ENCODE peak calls at places on chromosomes 16 and 17, in ten cellular contexts. H is right atrium auricular region; B is left lung; G is effector memory CD4-positive, alpha-beta T cell; F is Panc1; C is CD8-positive, alpha-beta T cell; X is PC-9; W is cardiac muscle cell; V is SJCRH30; M is stomach. U is an unnamed sample.

GRCh38 chr17:17153071-17153470 is 53.1 kb downstream of the PLD6 start:
- DNase-seq in H (no peak), F (no peak), W (no peak), C (no peak), X (no peak), V (no peak), G (no peak), B (peak), M (no peak), U (no peak)

GRCh38 chr17:77420804-77421634 is 280.2 kb downstream of the SEC14L1 start:
- DNase-seq in M (no peak), H (no peak), V (peak), X (no peak), C (peak), F (no peak), W (peak), G (peak), B (no peak), U (no peak)

GRCh38 chr16:19696312-19696711 is 21.7 kb downstream of the KNOP1 start:
- DNase-seq in X (peak), B (no peak), G (peak), V (peak), C (peak), H (peak), F (peak), W (peak), M (peak), U (peak)

GRCh38 chr17:45722161-45722560 is 62.0 kb upstream of the CRHR1 start:
- DNase-seq in G (no peak), X (peak), F (no peak), M (no peak), V (peak), W (peak), C (no peak), B (no peak), H (no peak), U (no peak)

GRCh38 chr17:45857977-45858708 is 13.5 kb downstream of the SPPL2C start:
- DNase-seq in G (no peak), H (no peak), C (no peak), F (no peak), W (peak), B (no peak), X (no peak), V (peak), M (no peak), U (no peak)

GRCh38 chr16:54347961-54348360 is 61.4 kb upstream of the IRX3 start:
- DNase-seq in V (no peak), F (no peak), X (peak), C (no peak), H (no peak), M (no peak), B (no peak), G (no peak), W (no peak), U (no peak)

GRCh38 chr17:36934144-36934758 is 3.0 kb upstream of the LHX1 start:
- DNase-seq in V (peak), X (no peak), W (no peak), G (no peak), C (no peak), B (no peak), H (no peak), M (no peak), F (no peak), U (no peak)

GRCh38 chr17:7217113-7217987 is 2.3 kb downstream of the DLG4 start:
- DNase-seq in G (no peak), M (peak), X (no peak), H (no peak), F (no peak), B (no peak), C (no peak), V (peak), W (peak), U (peak)

GRCh38 chr16:79651363-79651762 is 50.8 kb upstream of the MAF start:
- DNase-seq in G (no peak), X (no peak), C (no peak), B (peak), H (peak), W (peak), M (peak), V (peak), F (no peak), U (no peak)

GRCh38 chr16:11310997-11311561 is 29.9 kb upstream of the PRM1 start:
- DNase-seq in B (no peak), H (no peak), C (peak), V (no peak), X (no peak), G (no peak), F (no peak), W (no peak), M (no peak), U (no peak)

GRCh38 chr17:50687200-50688066 is 20.3 kb downstream of the ANKRD40 start:
- DNase-seq in M (no peak), F (no peak), H (no peak), C (no peak), X (no peak), G (no peak), V (peak), W (peak), B (no peak), U (no peak)
- H3K27ac ChIP-seq in M (peak), F (peak), H (peak), C (no peak), X (no peak), G (no peak), V (no peak), W (no peak), B (no peak), U (no peak)

GRCh38 chr16:15647615-15648014 is 2.4 kb upstream of the NDE1 start:
- DNase-seq in B (no peak), X (no peak), W (no peak), V (no peak), M (no peak), H (no peak), F (no peak), G (no peak), C (no peak), U (no peak)

GRCh38 chr16:15641753-15642556 is 999 bp downstream of the MARF1 start:
- DNase-seq in C (no peak), W (no peak), G (no peak), V (peak), B (no peak), H (no peak), M (no peak), X (no peak), F (no peak), U (no peak)

GRCh38 chr16:15642557-15643452 is at the start of gene MARF1:
- DNase-seq in X (peak), C (peak), G (peak), W (peak), V (peak), F (no peak), H (peak), M (peak), B (peak), U (peak)

GRCh38 chr16:15643453-15644305 is 725 bp upstream of the MARF1 start:
- DNase-seq in B (no peak), H (no peak), C (peak), M (no peak), G (no peak), W (peak), F (peak), V (no peak), X (peak), U (no peak)

DNA sequence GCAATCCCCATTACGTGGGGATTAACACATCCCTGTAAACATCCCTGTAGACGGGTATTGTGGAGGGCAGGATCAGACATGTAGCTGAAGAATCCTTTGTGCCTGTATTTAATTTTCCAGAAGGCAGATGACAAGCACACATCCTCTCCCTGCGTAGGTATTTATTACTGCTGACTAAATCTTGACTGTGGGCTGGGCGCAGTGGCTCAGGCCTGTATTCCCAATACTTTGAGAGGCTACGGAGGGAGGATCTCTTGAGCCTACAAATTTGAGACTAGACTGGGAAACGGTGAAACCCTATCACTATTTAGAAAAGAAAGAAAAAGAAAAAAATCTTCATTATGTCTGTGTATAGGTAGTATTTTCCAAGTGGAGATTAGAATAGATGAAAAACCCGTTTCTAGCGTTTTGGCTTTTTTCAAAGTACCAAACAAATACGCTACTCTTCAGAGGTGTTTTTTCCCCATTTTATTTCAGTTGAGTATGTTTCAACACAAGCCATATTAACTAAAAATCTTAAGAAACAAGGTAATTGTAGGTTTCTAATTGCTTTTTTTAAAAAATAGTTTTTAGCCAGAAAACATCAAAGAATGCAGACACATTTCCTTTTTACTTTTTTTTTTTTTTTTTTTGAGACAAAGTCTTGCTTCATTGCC is 1.5 kb upstream of the MARF1 start:
- DNase-seq in X (no peak), F (no peak), B (no peak), M (no peak), V (peak), W (no peak), G (no peak), C (no peak), H (no peak), U (no peak)
- H3K4me3 ChIP-seq in X (peak), F (peak), B (no peak), M (no peak), V (peak), W (no peak), G (no peak), C (no peak), H (no peak), U (no peak)

GRCh38 chr17:4587195-4587594 is 2.9 kb downstream of the SMTNL2 start:
- DNase-seq in X (no peak), G (no peak), B (no peak), C (no peak), V (no peak), W (no peak), F (no peak), H (no peak), M (no peak), U (no peak)
- H3K27ac ChIP-seq in X (no peak), G (no peak), B (no peak), C (no peak), V (no peak), W (peak), F (no peak), H (peak), M (no peak), U (no peak)

GRCh38 chr16:81585785-81586184 is 141.2 kb downstream of the CMIP start:
- DNase-seq in B (no peak), C (no peak), X (peak), W (no peak), G (no peak), F (no peak), H (no peak), V (no peak), M (no peak), U (no peak)

GRCh38 chr16:81586976-81587625 is 142.5 kb downstream of the CMIP start:
- DNase-seq in W (no peak), G (no peak), M (no peak), F (no peak), V (no peak), C (no peak), B (no peak), H (no peak), X (peak), U (no peak)

GRCh38 chr16:81586421-81586820 is 141.8 kb downstream of the CMIP start:
- DNase-seq in C (no peak), F (no peak), V (no peak), M (no peak), H (no peak), G (no peak), W (no peak), X (peak), B (no peak), U (no peak)

GRCh38 chr16:81588326-81589081 is 143.9 kb downstream of the CMIP start:
- DNase-seq in H (no peak), M (no peak), F (no peak), C (no peak), X (peak), G (no peak), V (no peak), B (no peak), W (no peak), U (no peak)

GRCh38 chr16:81587626-81588160 is 143.1 kb downstream of the CMIP start:
- DNase-seq in W (no peak), G (no peak), H (no peak), M (no peak), X (peak), C (no peak), F (no peak), B (no peak), V (no peak), U (no peak)
- H3K4me3 ChIP-seq in W (no peak), G (no peak), H (no peak), M (no peak), X (no peak), C (no peak), F (no peak), B (no peak), V (no peak), U (no peak)

GRCh38 chr16:70679653-70680494 is 6.0 kb downstream of the MTSS2 start:
- DNase-seq in M (no peak), F (no peak), X (no peak), V (no peak), G (no peak), C (no peak), B (peak), W (peak), H (no peak), U (no peak)

GRCh38 chr16:70682239-70683145 is 3.4 kb downstream of the MTSS2 start:
- DNase-seq in M (no peak), C (no peak), F (no peak), G (no peak), H (no peak), B (peak), V (no peak), X (no peak), W (no peak), U (no peak)

GRCh38 chr16:70680495-70681381 is 5.1 kb downstream of the MTSS2 start:
- DNase-seq in B (peak), F (no peak), W (no peak), M (no peak), V (no peak), C (no peak), X (no peak), H (no peak), G (no peak), U (no peak)

GRCh38 chr16:70683146-70683944 is 2.5 kb downstream of the MTSS2 start:
- DNase-seq in M (no peak), X (no peak), H (no peak), V (no peak), G (no peak), F (no peak), W (no peak), B (peak), C (no peak), U (no peak)

GRCh38 chr16:70681382-70682238 is 4.2 kb downstream of the MTSS2 start:
- DNase-seq in V (no peak), B (peak), W (no peak), F (no peak), H (no peak), M (no peak), X (no peak), C (no peak), G (no peak), U (peak)
- H3K27ac ChIP-seq in V (no peak), B (peak), W (no peak), F (peak), H (peak), M (peak), X (no peak), C (no peak), G (no peak), U (peak)

GRCh38 chr17:71327376-71328059 is 793.3 kb upstream of the SOX9 start:
- DNase-seq in C (no peak), W (peak), F (no peak), B (no peak), V (no peak), X (no peak), G (no peak), H (no peak), M (no peak), U (no peak)
- H3K4me3 ChIP-seq in C (no peak), W (no peak), F (no peak), B (no peak), V (no peak), X (no peak), G (no peak), H (no peak), M (no peak), U (no peak)

DNA sequence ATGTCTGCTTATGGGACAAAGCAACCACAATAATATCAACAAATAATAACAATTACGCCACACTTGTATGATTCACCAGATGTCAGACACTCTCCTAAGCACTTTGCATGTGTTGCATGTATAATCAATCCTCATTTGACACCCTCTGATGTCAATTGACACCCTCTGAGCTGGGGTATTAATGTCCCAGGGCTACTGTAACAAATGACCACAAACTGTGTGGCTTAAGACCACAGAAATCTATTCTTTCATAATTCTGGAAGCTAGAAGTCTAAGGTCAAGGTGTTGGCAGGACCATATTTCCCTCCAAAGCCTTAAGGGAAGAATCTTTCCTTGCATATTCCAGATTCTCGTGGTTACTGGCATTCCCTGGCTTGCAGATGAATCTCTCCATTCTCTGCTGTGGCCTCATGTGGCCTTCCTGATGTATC is 112.7 kb downstream of the NPIPB5 start:
- DNase-seq in W (peak), H (no peak), X (peak), V (no peak), F (no peak), G (no peak), M (no peak), B (no peak), C (no peak), U (no peak)
- H3K27ac ChIP-seq in W (no peak), H (no peak), X (no peak), V (no peak), F (no peak), G (no peak), M (no peak), B (no peak), C (no peak), U (no peak)

GRCh38 chr17:75430159-75430748 is 24.8 kb upstream of the GRB2 start:
- DNase-seq in H (no peak), X (no peak), W (peak), G (no peak), M (no peak), C (no peak), B (no peak), V (peak), F (no peak), U (no peak)
- H3K4me3 ChIP-seq in H (no peak), X (no peak), W (no peak), G (no peak), M (no peak), C (no peak), B (no peak), V (peak), F (no peak), U (no peak)

DNA sequence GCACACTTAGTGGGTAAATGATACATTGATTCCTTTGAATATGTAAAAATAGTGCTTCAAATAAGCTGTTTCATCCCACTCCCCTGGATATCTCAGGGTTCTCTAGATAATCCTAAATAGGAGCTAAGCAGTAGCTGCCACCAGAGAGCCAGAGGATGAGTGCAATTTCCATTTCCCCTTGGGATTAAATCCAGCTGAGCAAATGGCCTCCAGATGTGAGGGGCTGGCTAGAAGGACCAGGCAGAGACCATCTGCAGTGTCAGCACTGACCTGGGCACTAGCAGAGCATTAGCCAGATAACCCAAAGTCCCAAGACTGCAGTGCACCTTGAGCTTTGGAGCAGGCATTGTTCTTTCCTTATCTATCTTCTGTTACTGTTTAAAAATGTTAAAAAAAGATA is 19.6 kb downstream of the GPR179 start:
- DNase-seq in M (no peak), C (no peak), G (no peak), W (no peak), X (no peak), F (no peak), V (no peak), B (no peak), H (no peak), U (no peak)
- H3K27ac ChIP-seq in M (no peak), C (no peak), G (no peak), W (no peak), X (no peak), F (no peak), V (no peak), B (no peak), H (no peak), U (peak)

DNA sequence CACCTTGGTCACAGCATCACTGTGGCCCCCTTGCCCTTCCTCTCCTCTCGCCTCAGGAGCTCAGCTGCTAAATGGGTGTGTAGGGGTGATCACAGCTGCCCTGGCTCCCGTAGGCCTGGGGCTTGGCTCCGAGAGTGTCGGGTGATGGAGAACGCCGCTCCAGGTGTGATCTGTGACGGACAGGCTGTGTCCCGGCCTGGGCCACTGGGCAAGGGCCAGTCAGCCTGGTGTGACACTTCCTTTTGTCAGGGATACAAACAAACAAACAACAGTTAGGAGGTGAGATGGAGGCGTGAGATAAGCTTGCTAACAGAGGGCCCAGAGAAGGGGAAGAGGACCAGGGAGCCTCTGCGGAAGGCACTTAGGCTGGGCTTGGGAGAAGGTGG is 2.0 kb downstream of the ADGRG1 start:
- DNase-seq in X (peak), G (no peak), H (no peak), V (no peak), F (no peak), W (no peak), C (no peak), B (peak), M (no peak), U (no peak)
- H3K4me3 ChIP-seq in X (no peak), G (no peak), H (peak), V (no peak), F (no peak), W (no peak), C (no peak), B (peak), M (no peak), U (peak)